ENCODE peak calls at places on chromosome 5, in ten cellular contexts. S is esophagus squamous epithelium; A is keratinocyte; B is central memory CD4-positive, alpha-beta T cell; X is EL; P is AG08396; M is fibroblast of gingiva; T is activated gamma-delta T cell; R is A549; L is activated CD8-positive, alpha-beta memory T cell treated with anti-CD3 and anti-CD28 coated beads for 24 hours. F is an unnamed sample.

GRCh38 chr5:53100606-53101005 is 9.0 kb downstream of the MOCS2 start:
- DNase-seq in S (no peak), A (no peak), B (no peak), X (no peak), P (no peak), M (no peak), T (no peak), R (no peak), L (no peak), F (no peak)

GRCh38 chr5:159171274-159171673 is 38.1 kb downstream of the RNF145 start:
- DNase-seq in S (no peak), A (no peak), B (no peak), X (no peak), P (no peak), M (no peak), T (no peak), R (no peak), L (no peak), F (no peak)

GRCh38 chr5:17838506-17838905 is 204.2 kb downstream of the TAF11L14 start:
- DNase-seq in S (no peak), A (no peak), B (no peak), X (no peak), P (no peak), M (no peak), T (no peak), R (no peak), L (no peak), F (no peak)

GRCh38 chr5:52922384-52922783 is 66.8 kb upstream of the ITGA2 start:
- DNase-seq in S (no peak), A (peak; percentile 62), B (no peak), X (peak; percentile 92), P (peak; percentile 63), M (peak; percentile 88), T (no peak), R (peak; percentile 7), L (no peak), F (peak; percentile 87)

GRCh38 chr5:132459031-132459982 is 31.3 kb downstream of the IRF1 start:
- DNase-seq in S (no peak), A (no peak), B (no peak), X (peak; percentile 85), P (no peak), M (peak; percentile 89), T (no peak), R (no peak), L (no peak), F (no peak)

GRCh38 chr5:154714271-154714986 is 40.7 kb upstream of the LARP1 start:
- DNase-seq in S (no peak), A (no peak), B (no peak), X (peak; percentile 54), P (peak; percentile 56), M (no peak), T (no peak), R (no peak), L (no peak), F (no peak)

GRCh38 chr5:123490974-123491373 is 21.0 kb upstream of the CSNK1G3 start:
- DNase-seq in S (no peak), A (no peak), B (no peak), X (no peak), P (no peak), M (no peak), T (no peak), R (no peak), L (no peak), F (no peak)

GRCh38 chr5:79886456-79886855 is 104.6 kb downstream of the MTX3 start:
- DNase-seq in S (no peak), A (no peak), B (no peak), X (no peak), P (no peak), M (no peak), T (no peak), R (no peak), L (no peak), F (no peak)

GRCh38 chr5:169876376-169876775 is 103.9 kb downstream of the INSYN2B start:
- DNase-seq in S (no peak), A (no peak), B (no peak), X (peak; percentile 37), P (peak; percentile 33), M (peak; percentile 46), T (no peak), R (no peak), L (no peak), F (no peak)

GRCh38 chr5:132901730-132902129 is 28.3 kb downstream of the LEAP2 start:
- DNase-seq in S (no peak), A (no peak), B (no peak), X (no peak), P (no peak), M (no peak), T (no peak), R (no peak), L (no peak), F (no peak)

GRCh38 chr5:14741721-14742426 is 77.4 kb downstream of the OTULIN start:
- DNase-seq in S (no peak), A (no peak), B (no peak), X (no peak), P (no peak), M (no peak), T (no peak), R (no peak), L (no peak), F (no peak)

GRCh38 chr5:134489227-134489944 is 36.1 kb upstream of the JADE2 start:
- DNase-seq in S (no peak), A (no peak), B (no peak), X (no peak), P (no peak), M (no peak), T (no peak), R (no peak), L (no peak), F (no peak)

GRCh38 chr5:147046226-147046625 is 167.7 kb upstream of the PPP2R2B start:
- DNase-seq in S (no peak), A (no peak), B (no peak), X (no peak), P (no peak), M (no peak), T (no peak), R (no peak), L (no peak), F (no peak)

GRCh38 chr5:107247427-107247826 is 423.3 kb downstream of the EFNA5 start:
- DNase-seq in S (no peak), A (no peak), B (no peak), X (peak; percentile 16), P (no peak), M (no peak), T (no peak), R (no peak), L (no peak), F (no peak)

GRCh38 chr5:151141535-151141934 is 16.0 kb downstream of the ANXA6 start:
- DNase-seq in S (no peak), A (no peak), B (peak; percentile 60), X (no peak), P (no peak), M (peak; percentile 20), T (no peak), R (no peak), L (peak; percentile 81), F (no peak)

GRCh38 chr5:148397968-148398595 is 14.3 kb downstream of the FBXO38 start:
- DNase-seq in S (no peak), A (no peak), B (no peak), X (no peak), P (no peak), M (no peak), T (no peak), R (no peak), L (no peak), F (no peak)

GRCh38 chr5:115979628-115980041 is 17.4 kb downstream of the LVRN start:
- DNase-seq in S (no peak), A (no peak), B (no peak), X (peak; percentile 44), P (peak; percentile 18), M (peak; percentile 97), T (no peak), R (no peak), L (no peak), F (no peak)

GRCh38 chr5:172733179-172733973 is 37.6 kb downstream of the DUSP1 start:
- DNase-seq in S (no peak), A (peak; percentile 93), B (no peak), X (peak; percentile 98), P (peak; percentile 87), M (peak; percentile 99), T (no peak), R (no peak), L (no peak), F (peak; percentile 92)

GRCh38 chr5:90940227-90940995 is 381.8 kb downstream of the ADGRV1 start:
- DNase-seq in S (no peak), A (no peak), B (peak; percentile 6), X (peak; percentile 38), P (peak; percentile 20), M (no peak), T (no peak), R (no peak), L (no peak), F (peak; percentile 6)

GRCh38 chr5:157431544-157432200 is 28.3 kb upstream of the NIPAL4 start:
- DNase-seq in S (no peak), A (no peak), B (peak; percentile 50), X (peak; percentile 70), P (peak; percentile 62), M (peak; percentile 46), T (no peak), R (peak; percentile 35), L (no peak), F (no peak)

GRCh38 chr5:111262153-111262552 is 38.0 kb downstream of the CAMK4 start:
- DNase-seq in S (no peak), A (no peak), B (no peak), X (no peak), P (no peak), M (no peak), T (no peak), R (no peak), L (no peak), F (no peak)

GRCh38 chr5:39906146-39906545 is 481.4 kb upstream of the DAB2 start:
- DNase-seq in S (no peak), A (no peak), B (no peak), X (peak; percentile 76), P (peak; percentile 10), M (no peak), T (no peak), R (no peak), L (no peak), F (no peak)

GRCh38 chr5:77850536-77851228 is 74.5 kb upstream of the TBCA start:
- DNase-seq in S (no peak), A (no peak), B (no peak), X (no peak), P (no peak), M (no peak), T (no peak), R (no peak), L (no peak), F (no peak)

GRCh38 chr5:33509036-33509435 is 68.3 kb downstream of the TARS1 start:
- DNase-seq in S (no peak), A (no peak), B (no peak), X (peak; percentile 20), P (no peak), M (no peak), T (no peak), R (no peak), L (no peak), F (no peak)

GRCh38 chr5:158812381-158812780 is 287.3 kb downstream of the EBF1 start:
- DNase-seq in S (peak; percentile 14), A (no peak), B (peak; percentile 38), X (no peak), P (no peak), M (no peak), T (no peak), R (no peak), L (peak; percentile 71), F (no peak)

GRCh38 chr5:113510836-113511451 is 2.5 kb upstream of the YTHDC2 start:
- DNase-seq in S (no peak), A (no peak), B (peak; percentile 28), X (peak; percentile 37), P (no peak), M (peak; percentile 40), T (no peak), R (no peak), L (no peak), F (no peak)

F was measured in epithelial cell of prostate.